ENCODE peak calls at places on chromosomes 1 and 21, in five cellular contexts. U, X, B, M and D are unnamed samples.

GRCh38 chr1:204509186-204509635 is 7.0 kb upstream of the MDM4 start:
- DNase-seq in X (no peak), M (no peak), U (no peak), B (no peak), D (no peak)

GRCh38 chr1:204190212-204191211 is 5.8 kb downstream of the KISS1 start:
- DNase-seq in M (peak), U (no peak), B (peak), X (peak), D (peak)

GRCh38 chr1:20366076-20366765 is 75.5 kb downstream of the VWA5B1 start:
- DNase-seq in M (peak), B (peak), X (peak), U (peak), D (peak)

GRCh38 chr1:179747611-179748010 is 4.5 kb downstream of the FAM163A start:
- DNase-seq in B (no peak), X (no peak), U (no peak), M (no peak), D (no peak)

GRCh38 chr1:36582066-36582755 is 99.5 kb upstream of the CSF3R start:
- DNase-seq in U (no peak), B (no peak), X (no peak), M (no peak), D (peak)

GRCh38 chr1:39671433-39671792 is 494 bp downstream of the NT5C1A start:
- DNase-seq in X (no peak), B (no peak), M (no peak), U (peak), D (peak)

GRCh38 chr1:50750021-50750619 is 209.9 kb downstream of the FAF1 start:
- DNase-seq in X (no peak), U (peak), M (peak), B (peak), D (no peak)

GRCh38 chr1:227952374-227953021 is 4.8 kb upstream of the WNT9A start:
- DNase-seq in M (no peak), B (no peak), U (peak), X (peak), D (peak)

GRCh38 chr21:9758888-9759287 is 762.5 kb upstream of the TPTE start:
- DNase-seq in U (no peak), B (no peak), M (no peak), X (no peak), D (no peak)

GRCh38 chr1:167750641-167751040 is 28.9 kb downstream of the MPZL1 start:
- DNase-seq in B (no peak), X (no peak), M (no peak), U (no peak), D (no peak)

GRCh38 chr1:60367522-60367921 is 294.0 kb upstream of the C1orf87 start:
- DNase-seq in U (no peak), B (no peak), M (no peak), X (no peak), D (peak)

GRCh38 chr21:40731206-40731605 is 115.8 kb downstream of the DSCAM start:
- DNase-seq in X (no peak), B (no peak), M (no peak), U (no peak), D (no peak)

GRCh38 chr1:186762653-186763052 is 66.1 kb upstream of the PLA2G4A start:
- DNase-seq in M (no peak), U (no peak), X (no peak), B (peak), D (no peak)

GRCh38 chr1:224722838-224723237 is 106.7 kb downstream of the CNIH3 start:
- DNase-seq in B (no peak), M (no peak), X (no peak), U (no peak), D (no peak)

GRCh38 chr1:76727520-76727919 is 139.8 kb upstream of the ST6GALNAC5 start:
- DNase-seq in M (no peak), B (no peak), X (no peak), U (no peak), D (no peak)

GRCh38 chr1:180415985-180416633 is 86.3 kb downstream of the ACBD6 start:
- DNase-seq in B (peak), X (no peak), U (peak), M (peak), D (no peak)

GRCh38 chr1:33335020-33335419 is 14.1 kb upstream of the A3GALT2 start:
- DNase-seq in B (no peak), X (no peak), M (no peak), U (no peak), D (no peak)

GRCh38 chr1:231091853-231092301 is 51.8 kb upstream of the FAM89A start:
- DNase-seq in B (no peak), X (peak), M (peak), U (no peak), D (peak)

GRCh38 chr1:33043267-33044090 is 6.8 kb upstream of the AK2 start:
- DNase-seq in B (peak), M (no peak), U (no peak), X (no peak), D (no peak)

GRCh38 chr1:22613951-22614350 is 22.5 kb upstream of the C1QA start:
- DNase-seq in M (no peak), U (no peak), B (no peak), X (no peak), D (no peak)

GRCh38 chr1:21620461-21620860 is 48.7 kb downstream of the RAP1GAP start:
- DNase-seq in M (no peak), U (peak), X (no peak), B (no peak), D (no peak)

GRCh38 chr1:65108025-65108692 is 39.8 kb upstream of the AK4 start:
- DNase-seq in U (no peak), B (no peak), M (no peak), X (peak), D (no peak)

GRCh38 chr1:176515310-176515709 is 52.3 kb downstream of the PAPPA2 start:
- DNase-seq in U (no peak), X (no peak), B (peak), M (peak), D (no peak)

GRCh38 chr1:42937836-42938595 is 20.7 kb downstream of the SLC2A1 start:
- DNase-seq in U (no peak), B (no peak), X (peak), M (no peak), D (peak)

GRCh38 chr1:9101510-9102146 is 27.3 kb downstream of the GPR157 start:
- DNase-seq in U (peak), X (peak), M (peak), B (peak), D (peak)

GRCh38 chr1:221576268-221576667 is 165.6 kb downstream of the DUSP10 start:
- DNase-seq in U (no peak), X (no peak), M (peak), B (peak), D (no peak)

GRCh38 chr1:45117766-45118165 is 88.6 kb downstream of the ZSWIM5 start:
- DNase-seq in B (no peak), M (no peak), U (no peak), X (no peak), D (no peak)

DNA sequence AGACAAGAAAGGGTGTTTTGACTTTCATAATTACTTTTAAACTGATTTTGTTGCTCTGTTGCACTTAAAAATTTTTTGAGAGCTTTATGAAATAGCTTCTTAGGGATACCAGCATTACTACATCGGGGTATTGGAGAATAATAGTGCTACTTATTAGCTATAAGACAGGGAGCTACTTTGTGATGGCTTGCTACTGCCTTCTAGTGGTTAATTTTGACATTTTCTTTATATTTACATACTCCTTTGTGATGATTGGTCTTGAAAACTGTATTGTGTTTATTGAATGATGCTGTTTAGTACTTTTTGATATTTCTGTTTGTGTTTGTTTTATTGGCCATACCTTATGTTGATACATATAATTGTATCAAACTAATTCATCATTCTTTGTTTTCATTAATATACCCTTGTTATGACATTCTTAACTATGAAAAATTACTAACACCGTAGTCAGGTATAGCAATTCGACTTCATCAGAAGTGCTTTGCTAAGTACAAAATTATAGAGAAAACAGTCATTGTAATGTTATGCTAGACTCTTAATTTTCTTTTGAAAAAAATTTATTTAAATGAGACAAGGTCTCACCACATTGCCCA is 85.5 kb downstream of the CLIC4 start:
- DNase-seq in X (no peak), B (peak), U (peak), M (peak), D (no peak)
- TF ChIP-seq CTCF in X (peak), B (peak), U (peak), M (peak), D (peak)

GRCh38 chr1:91585502-91585901 is 84.9 kb downstream of the CDC7 start:
- DNase-seq in U (no peak), M (no peak), X (no peak), B (no peak), D (no peak)

GRCh38 chr1:91584309-91584708 is 83.7 kb downstream of the CDC7 start:
- DNase-seq in X (no peak), M (no peak), B (no peak), U (no peak), D (no peak)

GRCh38 chr1:91584866-91585265 is 84.2 kb downstream of the CDC7 start:
- DNase-seq in U (no peak), M (no peak), B (no peak), X (no peak), D (no peak)

GRCh38 chr1:91582431-91582921 is 81.8 kb downstream of the CDC7 start:
- DNase-seq in X (no peak), M (peak), U (no peak), B (peak), D (no peak)

GRCh38 chr1:91583326-91583755 is 82.7 kb downstream of the CDC7 start:
- DNase-seq in X (no peak), U (no peak), M (peak), B (peak), D (no peak)
- H3K9ac ChIP-seq in X (no peak), U (peak), M (no peak), B (peak), D (no peak)

GRCh38 chr1:156586892-156587477 is 4.6 kb upstream of the NAXE start:
- DNase-seq in B (no peak), U (no peak), X (no peak), M (no peak), D (no peak)

GRCh38 chr1:156586323-156586722 is 5.3 kb upstream of the NAXE start:
- DNase-seq in M (no peak), U (no peak), X (no peak), B (no peak), D (no peak)

GRCh38 chr1:156583821-156584622 is 4.5 kb downstream of the TTC24 start:
- DNase-seq in X (peak), M (peak), B (peak), U (peak), D (peak)

GRCh38 chr1:156582388-156583022 is 3.0 kb downstream of the TTC24 start:
- DNase-seq in U (no peak), M (no peak), B (no peak), X (no peak), D (peak)

DNA sequence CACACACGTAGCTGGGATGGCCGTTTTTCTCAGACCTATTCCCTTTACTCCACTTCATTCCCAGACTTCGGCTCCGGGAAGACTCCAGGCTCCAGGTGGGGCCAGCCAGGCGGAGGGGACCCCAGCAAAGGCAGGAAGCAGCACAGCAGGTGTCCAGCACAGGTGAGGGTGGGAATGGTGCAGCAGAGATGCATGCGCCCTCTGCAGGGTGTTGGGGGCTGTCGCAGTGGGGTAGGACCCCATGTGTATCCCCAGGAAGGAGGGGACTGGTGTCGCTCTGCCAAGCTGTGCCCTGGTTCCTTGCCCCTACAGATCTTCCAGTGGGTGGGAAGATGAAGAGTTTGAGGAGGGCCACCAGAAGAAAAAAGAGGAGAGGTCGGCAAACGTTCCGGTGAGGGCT is 5.3 kb downstream of the TTC24 start:
- DNase-seq in X (no peak), M (no peak), B (no peak), U (peak), D (peak)
- TF ChIP-seq CTCF in X (no peak), M (peak), B (no peak), U (peak), D (peak)

GRCh38 chr1:91653183-91653582 is 152.5 kb downstream of the CDC7 start:
- DNase-seq in M (no peak), B (no peak), X (no peak), U (no peak), D (no peak)

GRCh38 chr1:91651671-91652071 is 151.0 kb downstream of the CDC7 start:
- DNase-seq in U (no peak), X (peak), B (peak), M (peak), D (peak)

GRCh38 chr1:91647061-91647460 is 146.4 kb downstream of the CDC7 start:
- DNase-seq in B (no peak), X (no peak), U (no peak), M (no peak), D (no peak)

GRCh38 chr1:91651243-91651642 is 150.6 kb downstream of the CDC7 start:
- DNase-seq in M (no peak), X (no peak), U (no peak), B (no peak), D (no peak)

DNA sequence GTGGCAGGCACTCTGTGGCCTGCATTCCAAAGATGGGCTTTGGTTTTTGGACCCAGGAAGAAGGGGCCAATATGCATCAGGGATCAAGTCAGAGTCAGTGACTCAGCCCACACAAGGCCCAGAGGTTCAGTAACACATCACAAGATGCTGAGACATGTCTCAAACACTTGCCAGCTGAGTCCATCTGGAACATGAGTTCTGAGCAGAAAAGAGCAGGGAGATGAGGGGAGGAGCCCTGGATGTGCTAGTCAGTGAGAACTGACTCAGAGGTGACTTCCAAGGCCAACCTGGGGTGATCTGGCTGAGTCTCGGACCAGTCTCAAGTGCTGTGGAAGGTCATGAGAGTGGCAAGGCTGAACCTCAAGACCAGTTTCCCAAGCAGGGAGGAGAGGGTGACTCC is 150.1 kb downstream of the CDC7 start:
- DNase-seq in X (peak), B (peak), U (no peak), M (peak), D (no peak)
- H3K9ac ChIP-seq in X (no peak), B (peak), U (no peak), M (no peak), D (no peak)

GRCh38 chr1:207004931-207005830 is 27.4 kb downstream of the C1orf116 start:
- DNase-seq in B (peak), X (peak), M (peak), U (peak), D (peak)
- TF ChIP-seq CTCF in B (peak), X (peak), M (peak), U (peak), D (peak)

GRCh38 chr1:151443846-151444790 is 15.2 kb downstream of the POGZ start:
- DNase-seq in M (peak), U (peak), B (peak), X (peak), D (peak)

DNA sequence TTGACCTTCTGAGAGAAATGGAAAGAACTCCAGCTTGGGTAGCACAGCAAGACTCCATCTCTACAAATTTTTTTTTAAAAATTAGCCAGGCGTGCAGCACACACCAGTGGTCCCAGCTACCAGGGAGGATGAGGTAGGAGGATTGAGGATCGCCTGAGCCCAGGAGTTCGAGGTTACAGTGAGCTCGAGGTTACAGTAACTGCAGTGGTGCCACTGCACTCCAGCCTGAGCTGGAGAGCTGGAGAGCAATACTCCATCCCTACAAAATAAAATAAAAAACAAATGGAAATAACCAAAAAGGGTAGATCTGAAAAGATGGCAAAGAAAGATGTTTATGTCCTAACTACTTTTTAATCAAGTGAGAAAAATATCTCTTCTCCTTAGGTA is 14.5 kb downstream of the POGZ start:
- DNase-seq in X (no peak), U (no peak), B (no peak), M (no peak), D (no peak)
- H3K9ac ChIP-seq in X (no peak), U (no peak), B (no peak), M (no peak), D (no peak)

GRCh38 chr1:46622341-46622740 is 5.7 kb upstream of the MOB3C start:
- DNase-seq in X (peak), M (peak), B (no peak), U (no peak), D (peak)
- TF ChIP-seq CTCF in X (peak), M (peak), B (peak), U (peak), D (peak)

DNA sequence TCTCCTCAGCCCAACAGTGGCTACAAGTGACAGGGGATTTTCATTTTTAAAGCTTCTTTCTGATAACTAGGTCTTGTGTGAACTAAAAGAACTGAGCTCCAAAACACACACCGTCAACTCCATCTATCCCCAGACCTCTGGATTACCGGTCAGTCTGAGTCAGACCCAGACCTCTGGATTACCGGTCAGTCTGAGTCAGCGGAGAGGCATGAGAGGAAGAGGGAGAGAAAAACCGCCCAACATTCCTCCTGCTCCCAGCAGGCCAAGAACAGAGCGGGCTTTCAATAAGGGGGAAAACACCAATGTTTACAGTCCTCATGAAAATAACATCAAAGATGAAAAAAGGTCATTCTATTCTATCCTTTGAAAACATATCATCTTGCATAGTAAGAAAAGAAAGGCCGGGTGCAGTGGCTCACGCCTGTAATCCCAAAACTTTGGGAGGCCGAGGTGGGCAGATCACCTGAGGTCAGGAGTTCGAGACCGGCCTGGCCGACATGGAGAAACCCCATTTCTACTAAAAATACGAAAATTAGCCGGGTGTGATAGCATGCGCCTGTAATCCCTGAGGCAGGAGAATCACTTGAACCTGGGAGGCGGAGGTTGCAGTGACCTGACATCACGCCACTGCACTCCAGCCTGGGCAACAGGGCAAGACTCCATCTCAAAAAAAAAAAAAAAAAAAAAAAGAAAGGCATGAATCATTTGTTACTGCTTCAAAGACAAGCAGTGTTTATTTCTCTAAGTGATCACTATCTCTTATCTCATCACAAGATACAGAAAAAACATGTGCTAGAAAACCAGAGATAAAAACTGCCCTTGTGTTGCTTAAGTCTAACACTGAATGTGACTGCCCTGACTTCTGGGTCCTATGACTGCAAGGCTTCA is 3.4 kb downstream of the PTTG1IP start:
- DNase-seq in B (peak), M (peak), X (no peak), U (no peak), D (peak)
- H3K9ac ChIP-seq in B (peak), M (peak), X (no peak), U (peak), D (peak)

GRCh38 chr21:15735409-15735808 is 5.6 kb downstream of the USP25 start:
- DNase-seq in U (no peak), B (no peak), X (no peak), M (no peak), D (no peak)
- TF ChIP-seq CTCF in U (no peak), B (no peak), X (no peak), M (no peak), D (peak)